ENCODE peak calls at places on chromosome 12, in four cellular contexts. R, T, B and Y are unnamed samples.

GRCh38 chr12:117309276-117309885 is 52.0 kb downstream of the NOS1 start:
- DNase-seq in R (no peak), T (no peak), B (no peak), Y (no peak)

GRCh38 chr12:26629864-26630263 is 203.1 kb downstream of the ITPR2 start:
- DNase-seq in R (no peak), T (no peak), B (no peak), Y (peak)

GRCh38 chr12:88546851-88547250 is 33.4 kb downstream of the KITLG start:
- DNase-seq in R (no peak), T (no peak), B (no peak), Y (no peak)

GRCh38 chr12:39807043-39807442 is 187.4 kb upstream of the ABCD2 start:
- DNase-seq in R (no peak), T (no peak), B (no peak), Y (peak)

GRCh38 chr12:103884316-103884715 is 43.3 kb upstream of the NT5DC3 start:
- DNase-seq in R (peak), T (no peak), B (peak), Y (peak)

GRCh38 chr12:82458101-82458500 is 99.8 kb downstream of the METTL25 start:
- DNase-seq in R (no peak), T (no peak), B (no peak), Y (no peak)

GRCh38 chr12:2396448-2396871 is 343.7 kb downstream of the CACNA1C start:
- DNase-seq in R (no peak), T (no peak), B (no peak), Y (no peak)

GRCh38 chr12:132806857-132807256 is 21.8 kb downstream of the GOLGA3 start:
- DNase-seq in R (no peak), T (no peak), B (no peak), Y (no peak)

GRCh38 chr12:103864710-103865109 is 23.7 kb upstream of the NT5DC3 start:
- DNase-seq in R (no peak), T (peak), B (no peak), Y (no peak)

GRCh38 chr12:8996682-8997405 is 7.5 kb downstream of the KLRG1 start:
- DNase-seq in R (peak), T (peak), B (no peak), Y (no peak)

GRCh38 chr12:69484428-69484827 is 14.2 kb downstream of the FRS2 start:
- DNase-seq in R (no peak), T (peak), B (no peak), Y (peak)